ENCODE peak calls at places on chromosomes 1 and 21, in four cellular contexts. One of them, this sample, is unnamed.

GRCh38 chr1:53076721-53077598 is 14.9 kb downstream of the PODN start:
- DNase-seq in stimulated activated CD8-positive, alpha-beta memory T cell treated with anti-CD3 and anti-CD28 coated beads, Interleukin-7, amount 100 ng/mL, for 24 hours: no peak
- DNase-seq in left cardiac atrium: peak; percentile 19
- DNase-seq in MG63: no peak
- DNase-seq in this sample: no peak

GRCh38 chr1:198986442-198986841 is 347.6 kb downstream of the PTPRC start:
- DNase-seq in left cardiac atrium: no peak
- DNase-seq in MG63: no peak
- DNase-seq in stimulated activated CD8-positive, alpha-beta memory T cell treated with anti-CD3 and anti-CD28 coated beads, Interleukin-7, amount 100 ng/mL, for 24 hours: no peak
- DNase-seq in this sample: no peak

GRCh38 chr1:162093095-162093494 is 23.6 kb downstream of the NOS1AP start:
- DNase-seq in left cardiac atrium: no peak
- DNase-seq in MG63: no peak
- DNase-seq in stimulated activated CD8-positive, alpha-beta memory T cell treated with anti-CD3 and anti-CD28 coated beads, Interleukin-7, amount 100 ng/mL, for 24 hours: no peak
- DNase-seq in this sample: no peak

GRCh38 chr1:31760901-31761470 is 3.2 kb downstream of the ADGRB2 start:
- DNase-seq in left cardiac atrium: peak; percentile 69
- DNase-seq in stimulated activated CD8-positive, alpha-beta memory T cell treated with anti-CD3 and anti-CD28 coated beads, Interleukin-7, amount 100 ng/mL, for 24 hours: peak; percentile 30
- DNase-seq in MG63: peak; percentile 65
- DNase-seq in this sample: peak; percentile 87

GRCh38 chr1:21022279-21023040 is 154.2 kb downstream of the EIF4G3 start:
- DNase-seq in MG63: peak; percentile 72
- DNase-seq in left cardiac atrium: peak; percentile 46
- DNase-seq in stimulated activated CD8-positive, alpha-beta memory T cell treated with anti-CD3 and anti-CD28 coated beads, Interleukin-7, amount 100 ng/mL, for 24 hours: no peak
- DNase-seq in this sample: peak; percentile 96

GRCh38 chr1:113109908-113110554 is 37.0 kb downstream of the LRIG2 start:
- DNase-seq in MG63: no peak
- DNase-seq in left cardiac atrium: peak; percentile 54
- DNase-seq in stimulated activated CD8-positive, alpha-beta memory T cell treated with anti-CD3 and anti-CD28 coated beads, Interleukin-7, amount 100 ng/mL, for 24 hours: no peak
- DNase-seq in this sample: peak; percentile 93

GRCh38 chr1:201655910-201656669 is 117.2 kb downstream of the NAV1 start:
- DNase-seq in MG63: peak; percentile 83
- DNase-seq in stimulated activated CD8-positive, alpha-beta memory T cell treated with anti-CD3 and anti-CD28 coated beads, Interleukin-7, amount 100 ng/mL, for 24 hours: no peak
- DNase-seq in left cardiac atrium: no peak
- DNase-seq in this sample: no peak

GRCh38 chr1:55446351-55446750 is 231.2 kb upstream of the USP24 start:
- DNase-seq in MG63: peak; percentile 56
- DNase-seq in left cardiac atrium: no peak
- DNase-seq in stimulated activated CD8-positive, alpha-beta memory T cell treated with anti-CD3 and anti-CD28 coated beads, Interleukin-7, amount 100 ng/mL, for 24 hours: no peak
- DNase-seq in this sample: no peak

GRCh38 chr1:84415386-84415785 is 17.1 kb downstream of the DNASE2B start:
- DNase-seq in left cardiac atrium: no peak
- DNase-seq in stimulated activated CD8-positive, alpha-beta memory T cell treated with anti-CD3 and anti-CD28 coated beads, Interleukin-7, amount 100 ng/mL, for 24 hours: no peak
- DNase-seq in MG63: no peak
- DNase-seq in this sample: no peak

GRCh38 chr1:53556657-53557227 is 97.5 kb downstream of the DMRTB1 start:
- DNase-seq in stimulated activated CD8-positive, alpha-beta memory T cell treated with anti-CD3 and anti-CD28 coated beads, Interleukin-7, amount 100 ng/mL, for 24 hours: no peak
- DNase-seq in left cardiac atrium: no peak
- DNase-seq in MG63: no peak
- DNase-seq in this sample: no peak

GRCh38 chr21:39373634-39374033 is 24.7 kb upstream of the HMGN1 start:
- DNase-seq in MG63: peak; percentile 47
- DNase-seq in stimulated activated CD8-positive, alpha-beta memory T cell treated with anti-CD3 and anti-CD28 coated beads, Interleukin-7, amount 100 ng/mL, for 24 hours: no peak
- DNase-seq in left cardiac atrium: no peak
- DNase-seq in this sample: peak; percentile 50

GRCh38 chr1:172969611-172970010 is 81.1 kb downstream of the TNFSF18 start:
- DNase-seq in left cardiac atrium: no peak
- DNase-seq in stimulated activated CD8-positive, alpha-beta memory T cell treated with anti-CD3 and anti-CD28 coated beads, Interleukin-7, amount 100 ng/mL, for 24 hours: no peak
- DNase-seq in MG63: no peak
- DNase-seq in this sample: peak; percentile 30

GRCh38 chr1:23167353-23168078 is 1.1 kb downstream of the LUZP1 start:
- DNase-seq in stimulated activated CD8-positive, alpha-beta memory T cell treated with anti-CD3 and anti-CD28 coated beads, Interleukin-7, amount 100 ng/mL, for 24 hours: no peak
- DNase-seq in MG63: peak; percentile 66
- DNase-seq in left cardiac atrium: peak; percentile 42
- DNase-seq in this sample: peak; percentile 61

GRCh38 chr1:51518730-51519047 is 377 bp downstream of the EPS15 start:
- DNase-seq in stimulated activated CD8-positive, alpha-beta memory T cell treated with anti-CD3 and anti-CD28 coated beads, Interleukin-7, amount 100 ng/mL, for 24 hours: peak; percentile 9
- DNase-seq in MG63: peak; percentile 38
- DNase-seq in left cardiac atrium: peak; percentile 62
- DNase-seq in this sample: peak; percentile 58

GRCh38 chr1:167499106-167499505 is 19.2 kb downstream of the CD247 start:
- DNase-seq in MG63: no peak
- DNase-seq in left cardiac atrium: no peak
- DNase-seq in stimulated activated CD8-positive, alpha-beta memory T cell treated with anti-CD3 and anti-CD28 coated beads, Interleukin-7, amount 100 ng/mL, for 24 hours: no peak
- DNase-seq in this sample: no peak

GRCh38 chr21:29295066-29295650 is 3.6 kb upstream of the BACH1 start:
- DNase-seq in stimulated activated CD8-positive, alpha-beta memory T cell treated with anti-CD3 and anti-CD28 coated beads, Interleukin-7, amount 100 ng/mL, for 24 hours: no peak
- DNase-seq in left cardiac atrium: no peak
- DNase-seq in MG63: no peak
- DNase-seq in this sample: no peak

GRCh38 chr1:8318436-8318835 is 522 bp downstream of the SLC45A1 start:
- DNase-seq in left cardiac atrium: no peak
- DNase-seq in stimulated activated CD8-positive, alpha-beta memory T cell treated with anti-CD3 and anti-CD28 coated beads, Interleukin-7, amount 100 ng/mL, for 24 hours: no peak
- DNase-seq in MG63: no peak
- DNase-seq in this sample: no peak

GRCh38 chr1:178031856-178032320 is 62.0 kb upstream of the RASAL2 start:
- DNase-seq in left cardiac atrium: peak; percentile 94
- DNase-seq in MG63: peak; percentile 89
- DNase-seq in stimulated activated CD8-positive, alpha-beta memory T cell treated with anti-CD3 and anti-CD28 coated beads, Interleukin-7, amount 100 ng/mL, for 24 hours: no peak
- DNase-seq in this sample: peak; percentile 87

GRCh38 chr1:77504986-77505385 is 177.5 kb downstream of the ZZZ3 start:
- DNase-seq in MG63: no peak
- DNase-seq in stimulated activated CD8-positive, alpha-beta memory T cell treated with anti-CD3 and anti-CD28 coated beads, Interleukin-7, amount 100 ng/mL, for 24 hours: no peak
- DNase-seq in left cardiac atrium: no peak
- DNase-seq in this sample: peak; percentile 75

GRCh38 chr1:2783069-2783434 is 18.4 kb downstream of the TTC34 start:
- DNase-seq in MG63: no peak
- DNase-seq in stimulated activated CD8-positive, alpha-beta memory T cell treated with anti-CD3 and anti-CD28 coated beads, Interleukin-7, amount 100 ng/mL, for 24 hours: no peak
- DNase-seq in left cardiac atrium: no peak
- DNase-seq in this sample: no peak

GRCh38 chr21:37380349-37381323 is 14.1 kb downstream of the DYRK1A start:
- DNase-seq in stimulated activated CD8-positive, alpha-beta memory T cell treated with anti-CD3 and anti-CD28 coated beads, Interleukin-7, amount 100 ng/mL, for 24 hours: no peak
- DNase-seq in MG63: peak; percentile 35
- DNase-seq in left cardiac atrium: no peak
- DNase-seq in this sample: no peak

GRCh38 chr1:170351368-170351946 is 180.5 kb upstream of the GORAB start:
- DNase-seq in MG63: no peak
- DNase-seq in left cardiac atrium: no peak
- DNase-seq in stimulated activated CD8-positive, alpha-beta memory T cell treated with anti-CD3 and anti-CD28 coated beads, Interleukin-7, amount 100 ng/mL, for 24 hours: no peak
- DNase-seq in this sample: no peak

GRCh38 chr1:93842750-93843500 is 36.1 kb downstream of the DNTTIP2 start:
- DNase-seq in MG63: no peak
- DNase-seq in left cardiac atrium: no peak
- DNase-seq in stimulated activated CD8-positive, alpha-beta memory T cell treated with anti-CD3 and anti-CD28 coated beads, Interleukin-7, amount 100 ng/mL, for 24 hours: no peak
- DNase-seq in this sample: no peak

GRCh38 chr1:204478166-204478899 is 16.3 kb downstream of the PIK3C2B start:
- DNase-seq in left cardiac atrium: no peak
- DNase-seq in MG63: no peak
- DNase-seq in stimulated activated CD8-positive, alpha-beta memory T cell treated with anti-CD3 and anti-CD28 coated beads, Interleukin-7, amount 100 ng/mL, for 24 hours: no peak
- DNase-seq in this sample: no peak

GRCh38 chr1:113930499-113931161 is 1.5 kb downstream of the HIPK1 start:
- DNase-seq in left cardiac atrium: no peak
- DNase-seq in MG63: peak; percentile 61
- DNase-seq in stimulated activated CD8-positive, alpha-beta memory T cell treated with anti-CD3 and anti-CD28 coated beads, Interleukin-7, amount 100 ng/mL, for 24 hours: no peak
- DNase-seq in this sample: peak; percentile 81

This sample was measured in Daoy.